ENCODE peak calls at places on chromosomes 4 and X, in eight cellular contexts. I, P, E, J, R, M, S and L are unnamed samples.

GRCh38 chrX:25296850-25297249 is 281.1 kb upstream of the ARX start:
- DNase-seq in I (no peak), P (no peak), E (no peak), J (no peak), R (no peak), M (no peak), S (no peak), L (no peak)

GRCh38 chrX:56794404-56794803 is 65.4 kb downstream of the NBDY start:
- DNase-seq in I (no peak), P (no peak), E (peak), J (no peak), R (no peak), M (no peak), S (no peak), L (no peak)

GRCh38 chr4:122602277-122603142 is 18.4 kb downstream of the IL21 start:
- DNase-seq in I (no peak), P (no peak), E (no peak), J (peak), R (no peak), M (no peak), S (no peak), L (peak)

GRCh38 chr4:149765630-149766029 is 50.0 kb downstream of the IQCM start:
- DNase-seq in I (peak), P (no peak), E (no peak), J (no peak), R (no peak), M (no peak), S (no peak), L (no peak)

GRCh38 chrX:10360121-10360520 is 203.3 kb downstream of the CLCN4 start:
- DNase-seq in I (no peak), P (no peak), E (no peak), J (no peak), R (no peak), M (no peak), S (no peak), L (peak)

GRCh38 chrX:1242901-1243402 is 25.7 kb upstream of the CSF2RA start:
- DNase-seq in I (no peak), P (peak), E (no peak), J (no peak), R (no peak), M (no peak), S (no peak), L (no peak)

GRCh38 chr4:68267433-68267944 is 22.0 kb upstream of the TMPRSS11B start:
- DNase-seq in I (no peak), P (no peak), E (no peak), J (no peak), R (no peak), M (no peak), S (no peak), L (peak)

GRCh38 chr4:110160616-110161015 is 37.8 kb downstream of the ELOVL6 start:
- DNase-seq in I (no peak), P (no peak), E (no peak), J (no peak), R (no peak), M (no peak), S (no peak), L (no peak)

GRCh38 chr4:151110236-151110635 is 10.8 kb downstream of the RPS3A start:
- DNase-seq in I (no peak), P (no peak), E (no peak), J (no peak), R (no peak), M (no peak), S (no peak), L (no peak)

GRCh38 chr4:82104578-82104977 is 269.2 kb downstream of the HNRNPD start:
- DNase-seq in I (no peak), P (no peak), E (no peak), J (peak), R (no peak), M (no peak), S (no peak), L (no peak)

GRCh38 chr4:1491630-1492457 is 85.6 kb upstream of the NKX1-1 start:
- DNase-seq in I (no peak), P (no peak), E (peak), J (peak), R (no peak), M (no peak), S (no peak), L (no peak)

GRCh38 chrX:25442501-25442900 is 426.7 kb upstream of the ARX start:
- DNase-seq in I (no peak), P (no peak), E (no peak), J (no peak), R (no peak), M (no peak), S (no peak), L (no peak)

GRCh38 chr4:84530871-84531270 is 31.8 kb upstream of the NKX6-1 start:
- DNase-seq in I (no peak), P (no peak), E (no peak), J (no peak), R (no peak), M (no peak), S (no peak), L (no peak)

GRCh38 chr4:17324431-17324830 is 187.5 kb downstream of the QDPR start:
- DNase-seq in I (peak), P (peak), E (no peak), J (peak), R (no peak), M (peak), S (peak), L (peak)

GRCh38 chrX:136162827-136163427 is 15.6 kb downstream of the FHL1 start:
- DNase-seq in I (peak), P (peak), E (no peak), J (peak), R (peak), M (no peak), S (peak), L (peak)

GRCh38 chr4:158490629-158491028 is 31.1 kb upstream of the RXFP1 start:
- DNase-seq in I (no peak), P (no peak), E (no peak), J (no peak), R (no peak), M (no peak), S (no peak), L (no peak)

GRCh38 chrX:64204252-64204651 is 1.3 kb downstream of the AMER1 start:
- DNase-seq in I (no peak), P (no peak), E (no peak), J (peak), R (no peak), M (no peak), S (no peak), L (no peak)

GRCh38 chr4:16205298-16206164 is 20.7 kb downstream of the TAPT1 start:
- DNase-seq in I (no peak), P (no peak), E (no peak), J (peak), R (peak), M (no peak), S (no peak), L (no peak)

GRCh38 chr4:6658204-6658585 is 17.7 kb downstream of the MRFAP1 start:
- DNase-seq in I (no peak), P (no peak), E (no peak), J (no peak), R (no peak), M (no peak), S (no peak), L (no peak)

GRCh38 chr4:49032440-49033161 is 46.5 kb downstream of the CWH43 start:
- DNase-seq in I (peak), P (peak), E (no peak), J (peak), R (no peak), M (no peak), S (no peak), L (peak)

GRCh38 chrX:78074088-78074487 is 30.0 kb upstream of the PGK1 start:
- DNase-seq in I (no peak), P (no peak), E (no peak), J (no peak), R (no peak), M (no peak), S (no peak), L (no peak)

GRCh38 chr4:82984459-82984858 is 26.2 kb downstream of the LIN54 start:
- DNase-seq in I (peak), P (peak), E (no peak), J (peak), R (no peak), M (no peak), S (no peak), L (no peak)

GRCh38 chrX:536616-537015 is 94.0 kb upstream of the SHOX start:
- DNase-seq in I (no peak), P (no peak), E (no peak), J (no peak), R (no peak), M (no peak), S (no peak), L (no peak)

GRCh38 chr4:143961084-143961483 is 55.7 kb upstream of the GYPE start:
- DNase-seq in I (no peak), P (no peak), E (no peak), J (no peak), R (no peak), M (no peak), S (no peak), L (no peak)